ENCODE peak calls at places on chromosomes 4 and X, in ten cellular contexts. O is body of pancreas, K is ovary, C is transverse colon, T is gastrocnemius medialis, J is stomach, U is heart left ventricle, H is suprapubic skin, M is adrenal gland, Z is K562. L is an unnamed sample.
A peak's percentile ranks its signal among the peaks of the same experiment; 100 is the strongest.

GRCh38 chr4:7275490-7276154 is 83.3 kb downstream of the SORCS2 start:
- DNase-seq in O (no peak), K (no peak), C (no peak), T (no peak), J (no peak), U (peak; percentile 14), H (no peak), M (no peak), Z (no peak), L (no peak)

GRCh38 chr4:55468724-55469123 is 73.0 kb downstream of the TMEM165 start:
- DNase-seq in O (no peak), K (no peak), C (no peak), T (no peak), J (no peak), U (no peak), H (no peak), M (no peak), Z (no peak), L (no peak)

GRCh38 chrX:9071031-9071650 is 37.2 kb upstream of the FAM9B start:
- DNase-seq in O (no peak), K (no peak), C (no peak), T (no peak), J (no peak), U (no peak), H (no peak), M (no peak), Z (no peak), L (no peak)

GRCh38 chr4:8141935-8142334 is 16.7 kb downstream of the ABLIM2 start:
- DNase-seq in O (no peak), K (no peak), C (no peak), T (peak; percentile 79), J (no peak), U (no peak), H (no peak), M (no peak), Z (no peak), L (no peak)

GRCh38 chr4:27059446-27059845 is 198.8 kb downstream of the STIM2 start:
- DNase-seq in O (no peak), K (no peak), C (no peak), T (no peak), J (no peak), U (no peak), H (no peak), M (no peak), Z (no peak), L (no peak)

GRCh38 chr4:24210332-24210902 is 320.6 kb upstream of the PPARGC1A start:
- DNase-seq in O (peak; percentile 33), K (peak; percentile 61), C (peak; percentile 8), T (peak; percentile 33), J (no peak), U (no peak), H (peak; percentile 91), M (peak; percentile 57), Z (no peak), L (peak; percentile 15)

GRCh38 chr4:47340914-47341313 is 122.6 kb downstream of the COMMD8 start:
- DNase-seq in O (no peak), K (no peak), C (no peak), T (no peak), J (no peak), U (no peak), H (no peak), M (no peak), Z (no peak), L (no peak)

GRCh38 chrX:56975611-56976010 is 19.7 kb downstream of the SPIN3 start:
- DNase-seq in O (no peak), K (no peak), C (no peak), T (no peak), J (no peak), U (no peak), H (no peak), M (no peak), Z (no peak), L (no peak)

GRCh38 chrX:19602866-19603620 is 87.7 kb upstream of the MAP3K15 start:
- DNase-seq in O (no peak), K (no peak), C (no peak), T (peak; percentile 46), J (no peak), U (no peak), H (no peak), M (peak; percentile 35), Z (peak; percentile 7), L (no peak)

DNA sequence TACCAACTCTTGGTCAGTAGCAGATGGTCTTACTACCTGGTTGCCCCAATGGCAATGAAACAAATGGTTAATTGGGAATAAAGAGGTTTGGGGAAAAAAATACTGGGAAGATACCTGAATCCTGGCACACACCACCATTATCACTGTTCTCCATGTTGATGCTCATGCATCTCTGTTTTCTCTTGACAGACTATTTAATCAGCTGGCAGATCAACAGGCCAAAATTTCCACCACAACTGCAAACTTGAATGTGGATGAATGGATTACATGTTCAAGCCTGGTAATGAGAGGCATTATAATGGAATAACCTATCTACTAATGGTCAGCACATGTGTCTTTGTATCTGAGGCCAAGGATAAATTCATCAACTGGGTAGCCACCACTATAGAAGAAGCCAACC is 45.7 kb downstream of the ZNF721 start:
- DNase-seq in O (no peak), K (no peak), C (no peak), T (no peak), J (no peak), U (no peak), H (no peak), M (no peak), Z (no peak), L (no peak)
- H3K9me3 ChIP-seq in O (peaks cover 78% of the 10 kb centered on the region), K (peaks cover 61% of the 10 kb centered on the region), C (peaks cover 88% of the 10 kb centered on the region), T (peaks cover 3% of the 10 kb centered on the region), J (peaks cover 95% of the 10 kb centered on the region), U (peaks cover 8% of the 10 kb centered on the region), H (peaks cover 72% of the 10 kb centered on the region), M (peaks cover 33% of the 10 kb centered on the region), Z (peaks cover 47% of the 10 kb centered on the region), L (no peaks in the 10 kb centered on the region)

DNA sequence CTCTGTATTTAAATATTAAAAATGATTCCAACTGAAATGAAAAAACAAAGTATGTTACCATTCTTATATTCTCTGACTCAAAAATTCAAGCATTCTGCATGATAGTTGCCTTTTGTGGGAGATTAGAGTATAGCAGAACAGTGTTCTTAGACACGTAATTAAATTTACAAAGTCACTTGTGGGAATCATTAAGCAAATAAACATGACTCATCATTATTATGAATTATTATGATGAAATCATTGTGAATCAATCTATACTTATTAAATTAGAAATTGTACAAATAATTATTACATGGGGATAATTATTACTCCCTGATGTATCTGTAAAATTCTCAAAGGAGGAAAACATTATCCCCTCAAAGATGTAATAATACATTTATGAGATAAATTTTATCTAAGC is 358.9 kb upstream of the FSTL5 start:
- DNase-seq in O (no peak), K (no peak), C (no peak), T (no peak), J (no peak), U (no peak), H (no peak), M (no peak), Z (no peak), L (no peak)
- TF ChIP-seq POLR2A in O (no peak), K (no peak), C (no peak), T (no peak), J (no peak), U (no peak), H (no peak), M (no peak), Z (no peak), L (no peak)

DNA sequence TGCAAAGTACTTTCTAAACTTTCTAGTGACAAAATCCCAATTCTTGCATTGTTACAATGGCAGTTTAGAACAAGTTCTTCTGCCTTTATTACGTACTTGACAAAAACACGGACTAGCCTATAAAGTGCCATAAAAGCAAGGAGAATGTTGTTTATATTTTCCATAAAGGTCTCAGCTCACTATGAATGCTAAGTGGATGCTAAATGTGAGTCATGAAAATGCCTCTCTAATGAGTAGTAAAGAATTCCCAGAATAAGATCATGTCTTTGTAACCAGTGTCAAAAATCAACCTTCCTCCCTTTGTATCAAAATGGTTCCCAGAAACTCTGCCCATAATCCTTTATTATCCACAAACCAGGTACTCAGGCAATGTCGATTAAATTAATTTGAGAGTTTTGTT is 539.8 kb upstream of the SLIT2 start:
- DNase-seq in O (no peak), K (no peak), C (no peak), T (no peak), J (no peak), U (no peak), H (no peak), M (no peak), Z (no peak), L (no peak)
- H3K9me3 ChIP-seq in O (no peaks in the 10 kb centered on the region), K (no peaks in the 10 kb centered on the region), C (no peaks in the 10 kb centered on the region), T (no peaks in the 10 kb centered on the region), J (no peaks in the 10 kb centered on the region), U (no peaks in the 10 kb centered on the region), H (no peaks in the 10 kb centered on the region), M (no peaks in the 10 kb centered on the region), Z (no peaks in the 10 kb centered on the region), L (no peaks in the 10 kb centered on the region)

GRCh38 chrX:154490414-154491083 is at the start of gene SLC10A3:
- DNase-seq in O (peak; percentile 92), K (peak; percentile 92), C (peak; percentile 94), T (peak; percentile 91), J (peak; percentile 93), U (peak; percentile 97), H (peak; percentile 92), M (peak; percentile 96), Z (peak; percentile 87), L (peak; percentile 92)
- TF ChIP-seq POLR2A in O (peak; percentile 93), K (peak; percentile 78), C (peak; percentile 90), T (peak; percentile 93), J (no peak), U (peak; percentile 87), H (peak; percentile 7), M (peak; percentile 91), Z (peak; percentile 78), L (peak; percentile 70)

DNA sequence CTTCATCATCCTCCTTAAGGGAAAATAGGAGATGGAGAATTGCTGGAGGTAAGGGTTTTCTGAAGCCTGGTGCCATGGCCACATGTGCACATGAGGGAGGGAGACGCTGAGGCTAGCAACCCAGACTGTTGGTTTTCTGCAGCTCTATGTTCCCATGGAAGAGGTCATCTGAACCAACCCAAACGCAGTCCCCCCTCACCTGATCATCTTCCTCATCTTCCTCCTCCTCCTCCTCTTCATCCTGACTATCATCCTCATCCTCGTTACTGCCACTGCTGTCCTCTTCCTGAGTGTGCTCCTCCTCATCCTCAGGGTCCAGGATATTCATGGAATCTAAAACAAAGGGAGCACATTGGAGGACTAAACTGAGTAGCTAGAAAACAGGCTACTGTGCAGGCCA is 124.6 kb downstream of the HUWE1 start:
- DNase-seq in O (no peak), K (no peak), C (no peak), T (no peak), J (no peak), U (no peak), H (no peak), M (no peak), Z (no peak), L (no peak)
- H3K9me3 ChIP-seq in O (no peaks in the 10 kb centered on the region), K (no peaks in the 10 kb centered on the region), C (no peaks in the 10 kb centered on the region), T (no peaks in the 10 kb centered on the region), J (no peaks in the 10 kb centered on the region), U (no peaks in the 10 kb centered on the region), H (no peaks in the 10 kb centered on the region), M (no peaks in the 10 kb centered on the region), Z (no peaks in the 10 kb centered on the region), L (no peaks in the 10 kb centered on the region)

L was measured in uterus.